ENCODE peak calls at places on chromosomes 3 and 15, in seven cellular contexts. O, A, T, J, Z, W and Y are unnamed samples.

GRCh38 chr15:31268911-31269784 is 57.5 kb upstream of the KLF13 start:
- DNase-seq in O (no peak), A (no peak), T (no peak), J (no peak), Z (no peak), W (no peak), Y (no peak)

GRCh38 chr3:30672959-30673358 is 66.6 kb downstream of the TGFBR2 start:
- DNase-seq in O (peak), A (no peak), T (no peak), J (peak), Z (no peak), W (no peak), Y (no peak)

GRCh38 chr3:11379824-11380281 is 107.7 kb downstream of the ATG7 start:
- DNase-seq in O (peak), A (no peak), T (no peak), J (peak), Z (no peak), W (no peak), Y (no peak)

GRCh38 chr3:181941250-181941649 is 229.5 kb downstream of the SOX2 start:
- DNase-seq in O (no peak), A (no peak), T (no peak), J (no peak), Z (no peak), W (no peak), Y (no peak)

GRCh38 chr3:170809021-170809974 is 60.7 kb downstream of the RPL22L1 start:
- DNase-seq in O (peak), A (peak), T (peak), J (peak), Z (peak), W (peak), Y (peak)

GRCh38 chr3:171142985-171143384 is 116.5 kb upstream of the SLC2A2 start:
- DNase-seq in O (peak), A (peak), T (no peak), J (peak), Z (no peak), W (peak), Y (peak)

GRCh38 chr3:58052373-58053273 is 44.4 kb downstream of the FLNB start:
- DNase-seq in O (peak), A (peak), T (peak), J (peak), Z (no peak), W (no peak), Y (peak)

GRCh38 chr3:111715911-111716523 is 120.9 kb upstream of the ZBED2 start:
- DNase-seq in O (peak), A (peak), T (peak), J (peak), Z (peak), W (no peak), Y (peak)

GRCh38 chr15:97893988-97894387 is 66.5 kb upstream of the ARRDC4 start:
- DNase-seq in O (no peak), A (no peak), T (no peak), J (no peak), Z (no peak), W (no peak), Y (peak)

GRCh38 chr15:74776851-74777768 is 4.8 kb upstream of the CSK start:
- DNase-seq in O (peak), A (no peak), T (no peak), J (no peak), Z (no peak), W (no peak), Y (no peak)

GRCh38 chr15:75994220-75994619 is 18.0 kb downstream of the NRG4 start:
- DNase-seq in O (no peak), A (no peak), T (no peak), J (no peak), Z (no peak), W (no peak), Y (no peak)

GRCh38 chr3:158678687-158679086 is 6.2 kb upstream of the LXN start:
- DNase-seq in O (no peak), A (no peak), T (no peak), J (no peak), Z (no peak), W (no peak), Y (no peak)

GRCh38 chr3:107775958-107776357 is 253.2 kb downstream of the BBX start:
- DNase-seq in O (no peak), A (no peak), T (no peak), J (no peak), Z (no peak), W (no peak), Y (no peak)

GRCh38 chr3:165070682-165071081 is 7.6 kb downstream of the SI start:
- DNase-seq in O (no peak), A (no peak), T (no peak), J (no peak), Z (no peak), W (no peak), Y (peak)
- TF ChIP-seq CTCF in O (no peak), A (no peak), T (no peak), J (no peak), Z (no peak), W (no peak), Y (no peak)

GRCh38 chr3:190012784-190013183 is 107.9 kb downstream of the P3H2 start:
- DNase-seq in O (no peak), A (peak), T (no peak), J (no peak), Z (no peak), W (no peak), Y (peak)
- TF ChIP-seq CTCF in O (no peak), A (no peak), T (no peak), J (no peak), Z (no peak), W (no peak), Y (no peak)

DNA sequence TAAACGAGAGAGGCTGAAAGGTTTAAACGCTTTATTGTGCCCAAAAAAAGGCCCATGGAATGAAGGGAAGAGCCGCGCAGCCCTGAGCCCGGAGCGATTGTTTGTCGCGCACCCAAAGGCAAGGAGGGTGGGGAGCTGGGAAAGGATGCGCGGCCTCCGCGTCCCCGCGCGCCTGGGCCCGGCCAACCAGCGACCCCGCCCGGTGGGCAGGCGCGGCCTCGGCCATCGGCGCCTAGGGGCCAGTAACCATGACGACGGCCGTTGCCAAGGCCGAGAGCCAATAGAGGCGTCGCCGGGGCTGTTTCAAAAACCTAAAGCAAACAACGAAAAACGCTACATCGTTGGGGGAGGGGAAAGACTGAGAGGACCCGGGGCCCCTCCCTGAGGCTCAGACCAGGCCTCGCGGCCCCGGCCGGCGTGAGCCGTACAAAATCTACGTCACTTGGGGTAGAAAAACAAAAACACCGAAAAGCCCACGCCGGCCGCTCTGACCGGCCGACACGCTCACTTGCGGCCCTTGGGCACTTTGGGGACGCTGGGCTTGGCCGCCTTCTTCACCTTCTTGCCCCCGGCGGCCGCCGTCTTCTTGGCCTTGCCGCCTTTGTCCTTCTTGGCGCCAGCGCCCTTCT is 36.2 kb downstream of the HMCES start:
- DNase-seq in O (peak), A (peak), T (peak), J (peak), Z (peak), W (peak), Y (peak)
- TF ChIP-seq CTCF in O (no peak), A (no peak), T (no peak), J (no peak), Z (peak), W (no peak), Y (no peak)

GRCh38 chr3:16464499-16465150 is 48.9 kb downstream of the RFTN1 start:
- DNase-seq in O (no peak), A (no peak), T (no peak), J (no peak), Z (no peak), W (no peak), Y (no peak)

GRCh38 chr3:16468114-16469098 is 45.1 kb downstream of the RFTN1 start:
- DNase-seq in O (no peak), A (no peak), T (no peak), J (peak), Z (no peak), W (no peak), Y (no peak)

GRCh38 chr3:16467368-16467767 is 46.1 kb downstream of the RFTN1 start:
- DNase-seq in O (no peak), A (no peak), T (no peak), J (no peak), Z (no peak), W (no peak), Y (no peak)

GRCh38 chr3:16463914-16464313 is 49.6 kb downstream of the RFTN1 start:
- DNase-seq in O (no peak), A (no peak), T (no peak), J (peak), Z (no peak), W (no peak), Y (no peak)

DNA sequence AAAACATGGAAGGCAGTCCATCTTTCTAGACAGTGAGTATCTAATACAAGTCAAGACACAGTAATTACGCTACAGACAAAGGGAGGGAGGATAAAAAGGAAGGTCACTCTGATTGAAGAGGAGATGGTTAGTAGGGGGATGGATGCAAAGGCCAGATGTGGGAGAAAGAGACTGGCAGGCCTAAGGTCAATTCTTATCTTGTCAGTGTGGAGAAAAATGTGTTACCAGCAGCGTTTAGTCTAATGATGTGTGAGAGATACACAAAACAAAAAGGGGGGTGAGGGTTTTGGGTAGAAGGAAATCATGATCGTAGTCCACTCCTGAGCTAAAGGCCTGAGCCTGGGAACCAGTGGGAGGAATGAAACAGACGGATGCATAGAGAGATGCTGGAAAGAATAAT is 46.7 kb downstream of the RFTN1 start:
- DNase-seq in O (no peak), A (no peak), T (no peak), J (no peak), Z (no peak), W (no peak), Y (no peak)
- TF ChIP-seq CTCF in O (no peak), A (no peak), T (no peak), J (no peak), Z (no peak), W (no peak), Y (no peak)

GRCh38 chr15:66085128-66085527 is 168.4 kb downstream of the MEGF11 start:
- DNase-seq in O (no peak), A (no peak), T (no peak), J (no peak), Z (no peak), W (no peak), Y (peak)
- TF ChIP-seq CTCF in O (no peak), A (no peak), T (no peak), J (no peak), Z (no peak), W (no peak), Y (no peak)

DNA sequence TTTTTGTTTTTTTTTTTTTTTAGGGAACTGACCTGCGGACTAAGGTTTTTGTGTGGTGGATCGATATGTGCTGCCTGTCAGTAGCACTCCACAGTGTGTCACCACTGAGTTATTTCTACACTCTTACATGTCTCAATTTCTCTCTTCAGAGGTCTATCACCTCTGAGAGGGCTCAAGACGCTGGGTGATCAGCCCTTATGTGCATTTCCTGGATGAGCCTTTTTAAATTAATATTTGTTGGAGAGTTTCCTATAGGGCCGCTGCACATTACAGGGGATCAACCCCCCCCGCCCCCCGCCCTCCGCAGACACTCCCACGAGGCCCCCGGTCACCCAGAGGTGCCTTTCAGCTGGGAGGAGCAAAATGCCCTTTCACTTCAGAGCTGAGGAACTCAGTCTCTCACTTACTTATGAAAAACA is 34.5 kb upstream of the AP4E1 start:
- DNase-seq in O (no peak), A (no peak), T (no peak), J (no peak), Z (no peak), W (no peak), Y (no peak)
- TF ChIP-seq CTCF in O (no peak), A (no peak), T (no peak), J (no peak), Z (no peak), W (no peak), Y (no peak)

GRCh38 chr3:45544024-45544718 is 50.4 kb upstream of the LIMD1 start:
- DNase-seq in O (no peak), A (no peak), T (no peak), J (peak), Z (no peak), W (no peak), Y (no peak)

GRCh38 chr3:45545476-45545875 is 49.1 kb upstream of the LIMD1 start:
- DNase-seq in O (no peak), A (peak), T (no peak), J (peak), Z (no peak), W (no peak), Y (no peak)

GRCh38 chr3:45546636-45547201 is 47.8 kb upstream of the LIMD1 start:
- DNase-seq in O (no peak), A (no peak), T (no peak), J (no peak), Z (no peak), W (no peak), Y (peak)

GRCh38 chr3:45546223-45546622 is 48.3 kb upstream of the LIMD1 start:
- DNase-seq in O (no peak), A (no peak), T (no peak), J (no peak), Z (no peak), W (no peak), Y (no peak)

DNA sequence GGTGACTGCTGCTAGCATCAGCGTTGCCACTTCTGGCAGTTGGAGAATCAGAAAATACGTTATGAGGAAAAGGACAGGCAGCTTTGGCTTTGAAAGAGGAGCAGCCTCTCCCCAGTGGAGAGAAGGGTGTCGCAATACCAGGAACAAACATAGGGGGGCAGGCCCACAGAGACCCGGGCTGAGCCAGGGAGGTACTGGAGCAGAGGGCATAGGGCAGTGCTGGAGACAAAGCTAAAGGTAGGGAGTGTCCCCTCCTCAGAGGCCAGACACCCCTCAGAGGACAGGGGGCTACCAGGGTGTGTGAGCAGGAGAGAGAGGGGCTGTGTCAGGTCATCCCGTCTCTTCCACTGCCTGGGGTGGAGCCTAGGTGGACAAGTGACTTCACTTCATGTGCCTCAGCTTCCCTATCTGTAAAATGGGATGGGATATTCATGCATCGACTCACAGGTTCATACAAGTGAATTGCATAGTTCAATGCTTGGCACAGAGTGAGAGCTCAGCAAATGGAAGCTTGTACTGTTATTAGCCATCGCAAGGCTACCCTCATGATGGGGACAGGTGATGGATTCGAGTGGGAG is 49.7 kb upstream of the LIMD1 start:
- DNase-seq in O (no peak), A (no peak), T (no peak), J (no peak), Z (no peak), W (no peak), Y (no peak)
- TF ChIP-seq CTCF in O (peak), A (no peak), T (no peak), J (peak), Z (no peak), W (no peak), Y (no peak)

DNA sequence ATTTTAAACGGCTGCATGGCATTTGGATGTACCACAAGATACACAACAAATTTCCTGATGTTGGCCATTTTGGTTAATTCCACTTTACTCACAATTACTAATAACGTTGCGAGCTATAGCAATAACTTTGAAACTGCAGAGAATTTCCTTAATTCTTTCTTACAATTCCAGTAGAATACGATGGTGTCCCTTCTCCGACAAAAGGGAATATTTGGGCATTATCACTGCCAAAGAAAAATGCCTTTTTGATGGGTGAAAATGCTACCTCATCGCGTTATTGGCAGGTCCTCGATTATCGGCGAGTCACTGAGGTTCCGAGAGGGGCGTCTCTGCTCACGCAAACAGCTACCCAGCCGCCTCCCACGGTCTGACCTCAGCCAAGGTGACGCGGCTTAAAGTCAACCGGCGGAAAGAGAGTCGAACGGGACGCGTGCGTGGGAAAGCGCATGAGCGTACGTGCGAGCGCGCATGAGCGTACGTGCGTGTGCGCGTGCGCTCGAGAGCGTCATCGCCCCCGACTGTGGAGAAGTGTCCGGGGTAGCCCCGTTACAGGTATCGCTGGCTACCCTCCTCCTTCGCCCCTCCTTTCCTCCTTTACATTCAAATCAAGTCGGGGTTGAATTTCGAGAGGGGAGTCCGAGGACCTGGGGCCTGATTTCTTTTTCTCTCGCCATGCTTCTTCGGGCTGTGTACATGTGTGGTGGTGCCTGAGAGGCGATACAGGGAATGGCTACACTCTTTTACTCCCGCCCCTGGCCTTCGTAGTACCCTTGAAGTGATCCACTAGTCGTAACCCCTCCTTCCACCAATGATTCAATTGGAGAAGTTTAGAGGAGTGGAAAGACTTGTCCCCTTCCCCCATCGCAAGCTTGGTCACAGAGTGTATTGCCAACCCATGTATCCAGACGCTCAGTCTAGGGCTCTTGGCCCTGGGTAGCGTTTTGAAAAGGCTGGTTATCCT is at the start of gene OXSM:
- DNase-seq in O (peak), A (peak), T (peak), J (peak), Z (peak), W (peak), Y (peak)
- TF ChIP-seq CTCF in O (no peak), A (no peak), T (no peak), J (no peak), Z (no peak), W (no peak), Y (no peak)

DNA sequence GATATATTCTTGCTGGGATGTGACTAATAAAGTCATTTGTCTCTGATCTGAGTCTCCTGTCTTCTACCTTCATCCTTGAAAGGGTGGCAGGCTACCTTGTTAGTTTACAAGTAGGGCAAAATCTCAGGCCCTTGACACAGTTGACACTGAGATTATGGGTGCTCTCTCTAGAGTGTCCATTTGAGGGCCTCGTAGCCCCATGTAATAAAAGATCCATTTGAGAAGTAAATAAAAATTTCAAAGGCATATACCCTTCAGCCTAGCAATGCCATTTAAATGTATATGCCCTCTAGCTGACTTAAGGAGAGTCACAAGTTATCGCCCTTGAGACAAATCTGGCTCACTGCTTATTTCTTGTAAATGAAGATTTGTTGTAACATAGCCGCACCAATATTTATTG is 98.6 kb downstream of the TCF12 start:
- DNase-seq in O (peak), A (no peak), T (no peak), J (peak), Z (no peak), W (no peak), Y (peak)
- TF ChIP-seq CTCF in O (peak), A (no peak), T (no peak), J (peak), Z (peak), W (no peak), Y (no peak)